ENCODE peak calls at places on chromosomes 2 and 18, in nine cellular contexts. One of them, this sample, is unnamed.

GRCh38 chr2:102027703-102028059 is 35.9 kb downstream of the IL1R2 start:
- DNase-seq in OCI-LY7: no peak
- DNase-seq in cardiac muscle cell: no peak
- DNase-seq in fibroblast of lung: no peak
- DNase-seq in lung: no peak
- DNase-seq in choroid plexus epithelial cell: no peak
- DNase-seq in MM.1S: no peak
- DNase-seq in astrocyte of the spinal cord: no peak
- DNase-seq in astrocyte: no peak
- DNase-seq in this sample: no peak

GRCh38 chr2:5915926-5916325 is 223.7 kb downstream of the SOX11 start:
- DNase-seq in OCI-LY7: peak; percentile 41
- DNase-seq in cardiac muscle cell: peak; percentile 62
- DNase-seq in fibroblast of lung: peak; percentile 38
- DNase-seq in lung: peak; percentile 41
- DNase-seq in choroid plexus epithelial cell: peak; percentile 32
- DNase-seq in MM.1S: peak; percentile 40
- DNase-seq in astrocyte of the spinal cord: peak; percentile 45
- DNase-seq in astrocyte: peak; percentile 15
- DNase-seq in this sample: peak; percentile 0

GRCh38 chr2:178473931-178474330 is 4.5 kb downstream of the FKBP7 start:
- DNase-seq in OCI-LY7: no peak
- DNase-seq in cardiac muscle cell: no peak
- DNase-seq in fibroblast of lung: peak; percentile 42
- DNase-seq in lung: no peak
- DNase-seq in choroid plexus epithelial cell: no peak
- DNase-seq in MM.1S: no peak
- DNase-seq in astrocyte of the spinal cord: no peak
- DNase-seq in astrocyte: no peak
- DNase-seq in this sample: peak; percentile 14

GRCh38 chr2:69947078-69947801 is 14.2 kb downstream of the ASPRV1 start:
- DNase-seq in OCI-LY7: no peak
- DNase-seq in cardiac muscle cell: no peak
- DNase-seq in fibroblast of lung: no peak
- DNase-seq in lung: no peak
- DNase-seq in choroid plexus epithelial cell: no peak
- DNase-seq in MM.1S: no peak
- DNase-seq in astrocyte of the spinal cord: no peak
- DNase-seq in astrocyte: no peak
- DNase-seq in this sample: peak; percentile 60

GRCh38 chr18:64288446-64288845 is 139.6 kb upstream of the LINC00305 start:
- DNase-seq in OCI-LY7: no peak
- DNase-seq in cardiac muscle cell: no peak
- DNase-seq in fibroblast of lung: no peak
- DNase-seq in lung: no peak
- DNase-seq in choroid plexus epithelial cell: no peak
- DNase-seq in MM.1S: no peak
- DNase-seq in astrocyte of the spinal cord: no peak
- DNase-seq in astrocyte: no peak
- DNase-seq in this sample: no peak

GRCh38 chr18:63987743-63988142 is 17.9 kb downstream of the SERPINB8 start:
- DNase-seq in OCI-LY7: no peak
- DNase-seq in cardiac muscle cell: no peak
- DNase-seq in fibroblast of lung: no peak
- DNase-seq in lung: no peak
- DNase-seq in choroid plexus epithelial cell: peak; percentile 55
- DNase-seq in MM.1S: no peak
- DNase-seq in astrocyte of the spinal cord: no peak
- DNase-seq in astrocyte: no peak
- DNase-seq in this sample: no peak

GRCh38 chr2:217858519-217859466 is 144.0 kb downstream of the TNS1 start:
- DNase-seq in OCI-LY7: no peak
- DNase-seq in cardiac muscle cell: peak; percentile 79
- DNase-seq in fibroblast of lung: peak; percentile 82
- DNase-seq in lung: peak; percentile 50
- DNase-seq in choroid plexus epithelial cell: peak; percentile 93
- DNase-seq in MM.1S: no peak
- DNase-seq in astrocyte of the spinal cord: peak; percentile 89
- DNase-seq in astrocyte: peak; percentile 78
- DNase-seq in this sample: peak; percentile 26

GRCh38 chr2:64019975-64020281 is 700 bp upstream of the VPS54 start:
- DNase-seq in OCI-LY7: no peak
- DNase-seq in cardiac muscle cell: no peak
- DNase-seq in fibroblast of lung: no peak
- DNase-seq in lung: no peak
- DNase-seq in choroid plexus epithelial cell: no peak
- DNase-seq in MM.1S: peak; percentile 39
- DNase-seq in astrocyte of the spinal cord: no peak
- DNase-seq in astrocyte: peak; percentile 44
- DNase-seq in this sample: no peak

GRCh38 chr2:57549642-57550102 is 496.9 kb upstream of the VRK2 start:
- DNase-seq in OCI-LY7: peak; percentile 4
- DNase-seq in cardiac muscle cell: peak; percentile 53
- DNase-seq in fibroblast of lung: no peak
- DNase-seq in lung: no peak
- DNase-seq in choroid plexus epithelial cell: peak; percentile 53
- DNase-seq in MM.1S: peak; percentile 65
- DNase-seq in astrocyte of the spinal cord: no peak
- DNase-seq in astrocyte: no peak
- DNase-seq in this sample: peak; percentile 33

GRCh38 chr2:27041708-27042107 is 8.9 kb downstream of the TMEM214 start:
- DNase-seq in OCI-LY7: no peak
- DNase-seq in cardiac muscle cell: no peak
- DNase-seq in fibroblast of lung: peak; percentile 50
- DNase-seq in lung: no peak
- DNase-seq in choroid plexus epithelial cell: no peak
- DNase-seq in MM.1S: no peak
- DNase-seq in astrocyte of the spinal cord: peak; percentile 32
- DNase-seq in astrocyte: peak; percentile 33
- DNase-seq in this sample: no peak

GRCh38 chr18:79616651-79617518 is 62.7 kb upstream of the CTDP1 start:
- DNase-seq in OCI-LY7: no peak
- DNase-seq in cardiac muscle cell: no peak
- DNase-seq in fibroblast of lung: peak; percentile 55
- DNase-seq in lung: no peak
- DNase-seq in choroid plexus epithelial cell: peak; percentile 22
- DNase-seq in MM.1S: no peak
- DNase-seq in astrocyte of the spinal cord: peak; percentile 13
- DNase-seq in astrocyte: peak; percentile 24
- DNase-seq in this sample: no peak

GRCh38 chr18:2304378-2305175 is 266.7 kb downstream of the METTL4 start:
- DNase-seq in OCI-LY7: no peak
- DNase-seq in cardiac muscle cell: no peak
- DNase-seq in fibroblast of lung: peak; percentile 39
- DNase-seq in lung: no peak
- DNase-seq in choroid plexus epithelial cell: peak; percentile 53
- DNase-seq in MM.1S: no peak
- DNase-seq in astrocyte of the spinal cord: peak; percentile 12
- DNase-seq in astrocyte: peak; percentile 20
- DNase-seq in this sample: peak; percentile 91

GRCh38 chr2:164913011-164913410 is 42.3 kb downstream of the SLC38A11 start:
- DNase-seq in OCI-LY7: no peak
- DNase-seq in cardiac muscle cell: no peak
- DNase-seq in fibroblast of lung: no peak
- DNase-seq in lung: no peak
- DNase-seq in choroid plexus epithelial cell: no peak
- DNase-seq in MM.1S: no peak
- DNase-seq in astrocyte of the spinal cord: no peak
- DNase-seq in astrocyte: no peak
- DNase-seq in this sample: no peak

GRCh38 chr2:174574657-174575056 is 22.9 kb downstream of the WIPF1 start:
- DNase-seq in OCI-LY7: no peak
- DNase-seq in cardiac muscle cell: no peak
- DNase-seq in fibroblast of lung: no peak
- DNase-seq in lung: no peak
- DNase-seq in choroid plexus epithelial cell: peak; percentile 45
- DNase-seq in MM.1S: no peak
- DNase-seq in astrocyte of the spinal cord: no peak
- DNase-seq in astrocyte: no peak
- DNase-seq in this sample: peak; percentile 40

GRCh38 chr2:111106720-111107119 is 14.0 kb upstream of the BCL2L11 start:
- DNase-seq in OCI-LY7: no peak
- DNase-seq in cardiac muscle cell: no peak
- DNase-seq in fibroblast of lung: no peak
- DNase-seq in lung: no peak
- DNase-seq in choroid plexus epithelial cell: no peak
- DNase-seq in MM.1S: no peak
- DNase-seq in astrocyte of the spinal cord: no peak
- DNase-seq in astrocyte: no peak
- DNase-seq in this sample: peak; percentile 18

GRCh38 chr2:46845542-46846453 is 69.8 kb downstream of the MCFD2 start:
- DNase-seq in OCI-LY7: no peak
- DNase-seq in cardiac muscle cell: no peak
- DNase-seq in fibroblast of lung: no peak
- DNase-seq in lung: no peak
- DNase-seq in choroid plexus epithelial cell: no peak
- DNase-seq in MM.1S: no peak
- DNase-seq in astrocyte of the spinal cord: no peak
- DNase-seq in astrocyte: no peak
- DNase-seq in this sample: peak; percentile 70

GRCh38 chr2:74201596-74201995 is 3.2 kb downstream of the MTHFD2 start:
- DNase-seq in OCI-LY7: no peak
- DNase-seq in cardiac muscle cell: no peak
- DNase-seq in fibroblast of lung: peak; percentile 37
- DNase-seq in lung: no peak
- DNase-seq in choroid plexus epithelial cell: peak; percentile 50
- DNase-seq in MM.1S: no peak
- DNase-seq in astrocyte of the spinal cord: no peak
- DNase-seq in astrocyte: peak; percentile 20
- DNase-seq in this sample: peak; percentile 26

GRCh38 chr2:239164281-239164871 is 236.4 kb downstream of the HDAC4 start:
- DNase-seq in OCI-LY7: no peak
- DNase-seq in cardiac muscle cell: no peak
- DNase-seq in fibroblast of lung: peak; percentile 0
- DNase-seq in lung: peak; percentile 43
- DNase-seq in choroid plexus epithelial cell: no peak
- DNase-seq in MM.1S: no peak
- DNase-seq in astrocyte of the spinal cord: no peak
- DNase-seq in astrocyte: no peak
- DNase-seq in this sample: peak; percentile 13

GRCh38 chr2:113890253-113891235 is 655 bp downstream of the ACTR3 start:
- DNase-seq in OCI-LY7: peak; percentile 80
- DNase-seq in cardiac muscle cell: peak; percentile 67
- DNase-seq in fibroblast of lung: peak; percentile 82
- DNase-seq in lung: peak; percentile 66
- DNase-seq in choroid plexus epithelial cell: peak; percentile 91
- DNase-seq in MM.1S: peak; percentile 87
- DNase-seq in astrocyte of the spinal cord: peak; percentile 83
- DNase-seq in astrocyte: peak; percentile 73
- DNase-seq in this sample: peak; percentile 77

GRCh38 chr2:37982147-37982582 is 57.1 kb downstream of the RMDN2 start:
- DNase-seq in OCI-LY7: peak; percentile 70
- DNase-seq in cardiac muscle cell: peak; percentile 73
- DNase-seq in fibroblast of lung: peak; percentile 50
- DNase-seq in lung: peak; percentile 73
- DNase-seq in choroid plexus epithelial cell: peak; percentile 80
- DNase-seq in MM.1S: peak; percentile 41
- DNase-seq in astrocyte of the spinal cord: peak; percentile 72
- DNase-seq in astrocyte: peak; percentile 16
- DNase-seq in this sample: peak; percentile 63
- H3K4me3 ChIP-seq in OCI-LY7: no peak overlapping the region
- H3K4me3 ChIP-seq in cardiac muscle cell: peak overlapping the region; percentile 16
- H3K4me3 ChIP-seq in fibroblast of lung: no peak overlapping the region
- H3K4me3 ChIP-seq in lung: no peak overlapping the region
- H3K4me3 ChIP-seq in choroid plexus epithelial cell: peak overlapping the region; percentile 36
- H3K4me3 ChIP-seq in MM.1S: no peak overlapping the region
- H3K4me3 ChIP-seq in astrocyte of the spinal cord: no peak overlapping the region
- H3K4me3 ChIP-seq in astrocyte: peak overlapping the region; percentile 32
- H3K4me3 ChIP-seq in this sample: no peak overlapping the region

GRCh38 chr2:59589881-59590280 is 963.6 kb downstream of the BCL11A start:
- DNase-seq in OCI-LY7: no peak
- DNase-seq in cardiac muscle cell: peak; percentile 74
- DNase-seq in fibroblast of lung: no peak
- DNase-seq in lung: no peak
- DNase-seq in choroid plexus epithelial cell: no peak
- DNase-seq in MM.1S: no peak
- DNase-seq in astrocyte of the spinal cord: no peak
- DNase-seq in astrocyte: no peak
- DNase-seq in this sample: no peak

GRCh38 chr2:59583173-59583765 is 970.2 kb downstream of the BCL11A start:
- DNase-seq in OCI-LY7: peak; percentile 3
- DNase-seq in cardiac muscle cell: peak; percentile 3
- DNase-seq in fibroblast of lung: no peak
- DNase-seq in lung: no peak
- DNase-seq in choroid plexus epithelial cell: no peak
- DNase-seq in MM.1S: no peak
- DNase-seq in astrocyte of the spinal cord: no peak
- DNase-seq in astrocyte: no peak
- DNase-seq in this sample: peak; percentile 8

GRCh38 chr2:59585657-59586056 is 967.8 kb downstream of the BCL11A start:
- DNase-seq in OCI-LY7: no peak
- DNase-seq in cardiac muscle cell: peak; percentile 14
- DNase-seq in fibroblast of lung: no peak
- DNase-seq in lung: no peak
- DNase-seq in choroid plexus epithelial cell: no peak
- DNase-seq in MM.1S: no peak
- DNase-seq in astrocyte of the spinal cord: no peak
- DNase-seq in astrocyte: no peak
- DNase-seq in this sample: no peak

GRCh38 chr2:59590802-59591201 is 962.7 kb downstream of the BCL11A start:
- DNase-seq in OCI-LY7: no peak
- DNase-seq in cardiac muscle cell: no peak
- DNase-seq in fibroblast of lung: no peak
- DNase-seq in lung: no peak
- DNase-seq in choroid plexus epithelial cell: no peak
- DNase-seq in MM.1S: no peak
- DNase-seq in astrocyte of the spinal cord: no peak
- DNase-seq in astrocyte: no peak
- DNase-seq in this sample: no peak

GRCh38 chr2:59584958-59585357 is 968.5 kb downstream of the BCL11A start:
- DNase-seq in OCI-LY7: peak; percentile 20
- DNase-seq in cardiac muscle cell: peak; percentile 56
- DNase-seq in fibroblast of lung: no peak
- DNase-seq in lung: no peak
- DNase-seq in choroid plexus epithelial cell: no peak
- DNase-seq in MM.1S: peak; percentile 45
- DNase-seq in astrocyte of the spinal cord: no peak
- DNase-seq in astrocyte: no peak
- DNase-seq in this sample: peak; percentile 9
- TF ChIP-seq CTCF in OCI-LY7: peak; percentile 72
- TF ChIP-seq CTCF in cardiac muscle cell: no peak
- TF ChIP-seq CTCF in fibroblast of lung: no peak
- TF ChIP-seq CTCF in lung: no peak
- TF ChIP-seq CTCF in choroid plexus epithelial cell: no peak
- TF ChIP-seq CTCF in MM.1S: peak; percentile 47
- TF ChIP-seq CTCF in astrocyte of the spinal cord: no peak
- TF ChIP-seq CTCF in astrocyte: no peak
- TF ChIP-seq CTCF in this sample: peak; percentile 39

GRCh38 chr2:38073211-38074005 is 2.5 kb downstream of the CYP1B1 start:
- DNase-seq in OCI-LY7: no peak
- DNase-seq in cardiac muscle cell: no peak
- DNase-seq in fibroblast of lung: peak; percentile 21
- DNase-seq in lung: no peak
- DNase-seq in choroid plexus epithelial cell: no peak
- DNase-seq in MM.1S: no peak
- DNase-seq in astrocyte of the spinal cord: peak; percentile 22
- DNase-seq in astrocyte: no peak
- DNase-seq in this sample: no peak
- H3K4me3 ChIP-seq in OCI-LY7: no peak overlapping the region
- H3K4me3 ChIP-seq in cardiac muscle cell: no peak overlapping the region
- H3K4me3 ChIP-seq in fibroblast of lung: peak overlapping the region; percentile 27
- H3K4me3 ChIP-seq in lung: peak overlapping the region; percentile 66
- H3K4me3 ChIP-seq in choroid plexus epithelial cell: peak overlapping the region; percentile 83
- H3K4me3 ChIP-seq in MM.1S: no peak overlapping the region
- H3K4me3 ChIP-seq in astrocyte of the spinal cord: peak overlapping the region; percentile 63
- H3K4me3 ChIP-seq in astrocyte: peak overlapping the region; percentile 41
- H3K4me3 ChIP-seq in this sample: peak overlapping the region; percentile 52

GRCh38 chr2:186733414-186733813 is 39.6 kb downstream of the FAM171B start:
- DNase-seq in OCI-LY7: no peak
- DNase-seq in cardiac muscle cell: no peak
- DNase-seq in fibroblast of lung: no peak
- DNase-seq in lung: no peak
- DNase-seq in choroid plexus epithelial cell: no peak
- DNase-seq in MM.1S: no peak
- DNase-seq in astrocyte of the spinal cord: no peak
- DNase-seq in astrocyte: no peak
- DNase-seq in this sample: no peak
- TF ChIP-seq CTCF in OCI-LY7: no peak
- TF ChIP-seq CTCF in cardiac muscle cell: no peak
- TF ChIP-seq CTCF in fibroblast of lung: no peak
- TF ChIP-seq CTCF in lung: no peak
- TF ChIP-seq CTCF in choroid plexus epithelial cell: no peak
- TF ChIP-seq CTCF in MM.1S: no peak
- TF ChIP-seq CTCF in astrocyte of the spinal cord: no peak
- TF ChIP-seq CTCF in astrocyte: no peak
- TF ChIP-seq CTCF in this sample: no peak

This sample was measured in epithelial cell of esophagus.